ENCODE peak calls at places on chromosomes 13 and 19, in four cellular contexts. F is right cardiac atrium, T is body of pancreas, S is trophoblast cell. M is an unnamed sample. For H3K27me3, the result is how much of the 10 kb centered on the place peaks cover.

GRCh38 chr19:45973564-45974338 is at the start of gene NOVA2:
- DNase-seq in T (peak), F (peak), S (peak), M (no peak)

GRCh38 chr13:106145997-106146864 is 389.2 kb downstream of the EFNB2 start:
- DNase-seq in T (no peak), F (no peak), S (no peak), M (no peak)

GRCh38 chr13:95354680-95355487 is 53.6 kb upstream of the ABCC4 start:
- DNase-seq in S (no peak), T (peak), F (no peak), M (no peak)

GRCh38 chr13:79060216-79060615 is 345.8 kb downstream of the RBM26 start:
- DNase-seq in F (no peak), S (no peak), T (no peak), M (no peak)

GRCh38 chr13:62113145-62113544 is 697.5 kb upstream of the PCDH20 start:
- DNase-seq in T (no peak), F (no peak), S (no peak), M (no peak)

GRCh38 chr13:87078947-87079795 is 592.0 kb upstream of the SLITRK5 start:
- DNase-seq in F (peak), S (no peak), T (no peak), M (no peak)

GRCh38 chr13:96218475-96218874 is 128.6 kb downstream of the HS6ST3 start:
- DNase-seq in F (no peak), T (no peak), S (no peak), M (no peak)

GRCh38 chr19:6728346-6728745 is 7.9 kb upstream of the C3 start:
- DNase-seq in S (no peak), T (no peak), F (peak), M (no peak)

GRCh38 chr13:28059214-28059613 is 41.2 kb downstream of the FLT3 start:
- DNase-seq in T (peak), S (no peak), F (no peak), M (no peak)

GRCh38 chr13:86002921-86003488 is 203.8 kb upstream of the SLITRK6 start:
- DNase-seq in T (no peak), F (no peak), S (no peak), M (no peak)

GRCh38 chr19:5903054-5903501 is 512 bp downstream of the NDUFA11 start:
- DNase-seq in F (no peak), T (no peak), S (no peak), M (no peak)

GRCh38 chr13:35179494-35179893 is 237.4 kb downstream of the NBEA start:
- DNase-seq in S (no peak), T (no peak), F (no peak), M (no peak)

GRCh38 chr19:41753159-41753558 is 2.2 kb upstream of the CEACAM6 start:
- DNase-seq in F (peak), T (peak), S (peak), M (peak)

GRCh38 chr19:50555447-50556235 is 12.6 kb downstream of the LRRC4B start:
- DNase-seq in F (no peak), T (no peak), S (no peak), M (no peak)

GRCh38 chr19:50555033-50555432 is 13.2 kb downstream of the LRRC4B start:
- DNase-seq in S (no peak), F (no peak), T (no peak), M (no peak)

GRCh38 chr19:50552540-50552939 is 15.7 kb downstream of the LRRC4B start:
- DNase-seq in T (no peak), S (no peak), F (no peak), M (no peak)

GRCh38 chr19:50553134-50553703 is 15.0 kb downstream of the LRRC4B start:
- DNase-seq in F (no peak), T (no peak), S (no peak), M (no peak)

GRCh38 chr19:50554212-50554611 is 14.0 kb downstream of the LRRC4B start:
- DNase-seq in F (no peak), T (no peak), S (no peak), M (no peak)
- H3K27me3 ChIP-seq in F (under half), T (under half), S (under half), M (half or more)

GRCh38 chr19:39507715-39508364 is 7.1 kb upstream of the SELENOV start:
- DNase-seq in F (peak), S (no peak), T (no peak), M (no peak)
- H3K27me3 ChIP-seq in F (under half), S (under half), T (under half), M (under half)

DNA sequence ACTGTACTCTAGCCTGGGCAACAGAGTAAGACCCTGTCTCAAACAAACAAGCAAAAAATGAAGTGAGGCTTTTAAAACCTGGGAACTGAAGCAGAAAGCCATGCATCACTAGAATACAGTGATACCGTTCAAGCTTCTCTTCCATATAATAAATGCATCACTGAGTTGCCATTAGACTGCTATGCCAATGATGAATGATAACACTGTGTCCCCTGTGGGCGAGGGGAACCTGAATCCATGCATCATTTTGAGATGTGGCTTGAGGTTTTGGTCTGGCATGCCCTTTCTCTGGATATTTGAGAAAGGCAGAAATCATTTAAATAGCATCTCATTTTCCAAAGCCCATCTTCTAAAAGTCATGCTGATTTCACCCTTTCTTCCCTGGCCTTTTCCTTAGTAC is 1.5 kb upstream of the FAM124A start:
- DNase-seq in T (no peak), S (no peak), F (no peak), M (no peak)
- H3K27me3 ChIP-seq in T (under half), S (under half), F (under half), M (under half)

DNA sequence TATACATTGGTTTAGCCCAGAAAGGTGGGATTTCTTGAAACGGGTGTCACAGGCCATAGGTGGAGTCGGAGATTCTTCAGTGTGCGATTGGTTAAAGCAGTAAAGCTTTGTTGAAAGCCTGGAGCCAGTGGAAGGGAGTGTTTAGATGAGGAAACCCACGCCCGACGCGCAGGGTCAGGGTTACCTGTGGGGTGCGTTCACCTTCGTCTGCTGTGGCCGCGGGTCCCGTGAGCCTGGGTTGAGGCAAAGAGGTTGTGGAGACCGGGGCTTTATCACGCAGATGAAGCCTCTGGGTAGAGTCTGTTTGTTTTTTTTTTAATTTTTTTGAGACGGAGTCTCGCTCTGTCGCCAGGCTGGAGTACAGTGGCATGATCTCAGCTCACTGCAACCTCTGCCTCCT is 30.4 kb downstream of the ATP11A start:
- DNase-seq in S (no peak), T (no peak), F (no peak), M (no peak)
- H3K27me3 ChIP-seq in S (under half), T (under half), F (under half), M (under half)

GRCh38 chr13:99971576-99972189 is at the start of gene ZIC5:
- DNase-seq in T (no peak), F (no peak), S (no peak), M (no peak)

GRCh38 chr13:99973163-99973785 is 1.7 kb upstream of the ZIC5 start:
- DNase-seq in F (no peak), T (no peak), S (no peak), M (no peak)

GRCh38 chr13:99973786-99974185 is 2.2 kb upstream of the ZIC5 start:
- DNase-seq in T (no peak), F (no peak), S (no peak), M (no peak)

GRCh38 chr13:99970761-99971575 is 599 bp downstream of the ZIC5 start:
- DNase-seq in S (no peak), T (no peak), F (no peak), M (no peak)

GRCh38 chr13:99972190-99972731 is 694 bp upstream of the ZIC5 start:
- DNase-seq in T (no peak), S (no peak), F (no peak), M (no peak)
- H3K27me3 ChIP-seq in T (half or more), S (half or more), F (under half), M (half or more)